ENCODE peak calls at places on chromosomes 13 and 19, in eight cellular contexts. P is PC-9; Q is GF-D8; B is posterior cingulate gyrus; O is NB4; Z is adrenal gland; F is bronchial epithelial cell; W is activated CD4-positive, alpha-beta T cell treated with anti-CD3 and anti-CD28 coated beads for 36 hours. H is an unnamed sample.

GRCh38 chr19:38815059-38816001 is 2.6 kb upstream of the LGALS4 start:
- DNase-seq in P (peak; percentile 33), Q (no peak), B (no peak), O (no peak), Z (no peak), F (no peak), W (no peak), H (no peak)

GRCh38 chr13:108777421-108778420 is 148.3 kb downstream of the MYO16 start:
- DNase-seq in P (peak; percentile 75), Q (no peak), B (no peak), O (no peak), Z (no peak), F (no peak), W (no peak), H (no peak)

GRCh38 chr19:3852614-3853254 is 16.1 kb downstream of the ZFR2 start:
- DNase-seq in P (peak; percentile 85), Q (no peak), B (no peak), O (peak; percentile 76), Z (no peak), F (peak; percentile 59), W (peak; percentile 32), H (no peak)

GRCh38 chr13:41054919-41055619 is 6.2 kb upstream of the WBP4 start:
- DNase-seq in P (no peak), Q (peak; percentile 30), B (no peak), O (peak; percentile 68), Z (no peak), F (no peak), W (no peak), H (no peak)

GRCh38 chr19:21483589-21484170 is 21.7 kb upstream of the ZNF429 start:
- DNase-seq in P (no peak), Q (no peak), B (no peak), O (peak; percentile 53), Z (peak; percentile 79), F (no peak), W (peak; percentile 81), H (peak; percentile 60)

GRCh38 chr13:98272549-98272948 is 95.5 kb upstream of the RNF113B start:
- DNase-seq in P (no peak), Q (no peak), B (no peak), O (no peak), Z (no peak), F (no peak), W (no peak), H (no peak)

GRCh38 chr19:46350758-46351159 is 3.9 kb downstream of the PPP5C start:
- DNase-seq in P (no peak), Q (peak; percentile 56), B (no peak), O (peak; percentile 80), Z (no peak), F (no peak), W (peak; percentile 62), H (no peak)

GRCh38 chr13:74250738-74251190 is 116.6 kb upstream of the KLF12 start:
- DNase-seq in P (no peak), Q (no peak), B (no peak), O (no peak), Z (no peak), F (peak; percentile 81), W (no peak), H (no peak)

H was measured in right cardiac atrium.